ENCODE peak calls at places on chromosomes 12 and 14, in eight cellular contexts. C, N, L, U, T, X, B and D are unnamed samples.

GRCh38 chr14:32022525-32022924 is 54.6 kb upstream of the ARHGAP5 start:
- DNase-seq in C (no peak), N (no peak), L (no peak), U (no peak), T (no peak), X (no peak), B (no peak), D (peak; percentile 26)

GRCh38 chr12:49138587-49138986 is 7.4 kb upstream of the TUBA1B start:
- DNase-seq in C (no peak), N (peak; percentile 16), L (no peak), U (no peak), T (no peak), X (no peak), B (no peak), D (no peak)

GRCh38 chr14:99209409-99209808 is 62.6 kb downstream of the BCL11B start:
- DNase-seq in C (no peak), N (no peak), L (no peak), U (no peak), T (no peak), X (no peak), B (no peak), D (no peak)

GRCh38 chr12:93519859-93520258 is 52.5 kb downstream of the MRPL42 start:
- DNase-seq in C (no peak), N (no peak), L (no peak), U (no peak), T (no peak), X (no peak), B (no peak), D (no peak)

GRCh38 chr12:12563529-12563928 is 866 bp upstream of the DUSP16 start:
- DNase-seq in C (no peak), N (peak; percentile 40), L (peak; percentile 60), U (no peak), T (no peak), X (no peak), B (no peak), D (peak; percentile 46)

GRCh38 chr12:22518998-22519397 is 25.3 kb downstream of the C2CD5 start:
- DNase-seq in C (no peak), N (peak; percentile 60), L (peak; percentile 34), U (no peak), T (no peak), X (no peak), B (no peak), D (no peak)

GRCh38 chr14:95460647-95461478 is 55.6 kb downstream of the SYNE3 start:
- DNase-seq in C (no peak), N (peak; percentile 63), L (peak; percentile 80), U (peak; percentile 76), T (no peak), X (no peak), B (no peak), D (peak; percentile 79)

GRCh38 chr12:131223791-131224567 is 270.3 kb downstream of the ADGRD1 start:
- DNase-seq in C (no peak), N (no peak), L (no peak), U (peak; percentile 74), T (no peak), X (no peak), B (no peak), D (no peak)

GRCh38 chr12:101727098-101727497 is 12.2 kb downstream of the SYCP3 start:
- DNase-seq in C (no peak), N (no peak), L (peak; percentile 22), U (no peak), T (no peak), X (no peak), B (no peak), D (no peak)

GRCh38 chr14:78245238-78245637 is 75.1 kb downstream of the NRXN3 start:
- DNase-seq in C (no peak), N (no peak), L (no peak), U (no peak), T (no peak), X (no peak), B (no peak), D (no peak)
- H3K4me3 ChIP-seq in C (no peak overlapping the region), N (no peak overlapping the region), L (no peak overlapping the region), U (no peak overlapping the region), T (no peak overlapping the region), X (no peak overlapping the region), B (no peak overlapping the region), D (no peak overlapping the region)

GRCh38 chr14:21039059-21039422 is 3.1 kb upstream of the RNASE7 start:
- DNase-seq in C (no peak), N (peak; percentile 68), L (peak; percentile 61), U (peak; percentile 87), T (no peak), X (no peak), B (peak; percentile 88), D (peak; percentile 50)
- H3K4me3 ChIP-seq in C (no peak overlapping the region), N (no peak overlapping the region), L (no peak overlapping the region), U (peak overlapping the region; percentile 7), T (no peak overlapping the region), X (no peak overlapping the region), B (peak overlapping the region; percentile 48), D (no peak overlapping the region)

DNA sequence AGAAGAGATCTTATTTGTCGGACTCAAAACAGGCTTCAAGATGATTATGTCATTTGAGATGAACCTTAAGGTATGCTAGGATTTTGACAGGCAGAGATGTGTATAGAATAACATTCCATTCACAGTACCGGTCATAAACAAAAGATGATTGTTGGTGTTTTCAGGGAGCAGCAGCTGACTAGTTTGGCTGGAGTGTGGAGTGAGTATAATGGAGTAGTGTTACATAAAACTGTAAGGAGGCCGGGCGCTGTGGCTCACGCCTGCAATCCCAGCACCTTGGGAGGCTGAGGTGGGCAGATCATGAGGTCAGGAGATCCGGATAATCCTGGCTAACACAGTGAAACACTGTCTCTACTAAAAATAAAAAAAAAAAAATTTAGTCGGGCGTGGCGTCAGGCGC is 23.9 kb downstream of the SERPINA10 start:
- DNase-seq in C (no peak), N (no peak), L (no peak), U (no peak), T (no peak), X (no peak), B (no peak), D (no peak)
- H3K4me3 ChIP-seq in C (no peak overlapping the region), N (no peak overlapping the region), L (no peak overlapping the region), U (no peak overlapping the region), T (no peak overlapping the region), X (no peak overlapping the region), B (no peak overlapping the region), D (no peak overlapping the region)

GRCh38 chr14:50395448-50395847 is 1.2 kb downstream of the CDKL1 start:
- DNase-seq in C (no peak), N (no peak), L (no peak), U (no peak), T (no peak), X (no peak), B (no peak), D (no peak)
- H3K4me3 ChIP-seq in C (no peak overlapping the region), N (peak overlapping the region; percentile 63), L (peak overlapping the region; percentile 74), U (peak overlapping the region; percentile 90), T (no peak overlapping the region), X (no peak overlapping the region), B (peak overlapping the region; percentile 80), D (no peak overlapping the region)

GRCh38 chr12:124420972-124421674 is 126.2 kb downstream of the RFLNA start:
- DNase-seq in C (no peak), N (no peak), L (no peak), U (no peak), T (no peak), X (no peak), B (peak; percentile 66), D (no peak)

GRCh38 chr12:124423683-124424515 is 129.0 kb downstream of the RFLNA start:
- DNase-seq in C (no peak), N (no peak), L (no peak), U (no peak), T (no peak), X (no peak), B (no peak), D (no peak)

GRCh38 chr12:124420041-124420765 is 125.3 kb downstream of the RFLNA start:
- DNase-seq in C (no peak), N (no peak), L (no peak), U (no peak), T (no peak), X (no peak), B (no peak), D (no peak)

GRCh38 chr12:124422570-124423523 is 128.0 kb downstream of the RFLNA start:
- DNase-seq in C (no peak), N (peak; percentile 87), L (peak; percentile 97), U (peak; percentile 99), T (no peak), X (no peak), B (peak; percentile 95), D (peak; percentile 83)

GRCh38 chr12:124422142-124422569 is 127.3 kb downstream of the RFLNA start:
- DNase-seq in C (no peak), N (no peak), L (no peak), U (peak; percentile 93), T (no peak), X (no peak), B (no peak), D (peak; percentile 54)
- H3K4me3 ChIP-seq in C (no peak overlapping the region), N (no peak overlapping the region), L (peak overlapping the region; percentile 19), U (no peak overlapping the region), T (no peak overlapping the region), X (no peak overlapping the region), B (peak overlapping the region; percentile 53), D (peak overlapping the region; percentile 11)

DNA sequence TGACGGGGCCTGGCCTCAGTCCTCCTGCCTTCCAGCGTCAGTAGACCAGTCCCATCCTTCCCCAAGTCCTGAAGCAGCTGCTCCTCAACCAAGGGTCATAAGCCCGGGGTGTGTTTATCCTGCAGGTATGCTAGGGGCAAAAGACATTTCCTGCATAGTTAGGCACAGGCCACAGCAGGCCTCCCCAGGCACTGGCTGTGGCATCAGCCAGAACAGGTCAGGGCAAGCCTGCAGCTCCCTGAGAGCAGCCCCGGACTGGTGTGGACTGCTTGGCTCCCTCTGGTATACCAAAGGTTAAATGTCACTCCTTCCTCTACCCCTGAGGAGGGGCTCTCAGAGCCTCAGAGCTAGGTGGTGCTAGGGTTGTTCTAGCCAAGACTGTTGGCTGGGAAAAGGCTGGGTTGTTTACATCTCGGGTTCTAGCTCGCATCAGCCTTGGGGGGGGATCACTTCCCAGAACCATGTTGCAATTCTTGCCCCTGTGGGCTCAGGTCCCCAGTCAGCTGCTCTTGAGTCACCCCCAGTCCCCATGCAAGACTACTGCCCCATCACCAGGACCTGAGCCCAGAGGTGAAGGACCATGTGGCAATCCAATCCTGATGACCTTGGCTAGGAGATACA is 2.9 kb downstream of the MMP14 start:
- DNase-seq in C (no peak), N (peak; percentile 69), L (no peak), U (no peak), T (no peak), X (no peak), B (no peak), D (peak; percentile 90)
- H3K4me3 ChIP-seq in C (no peak overlapping the region), N (peak overlapping the region; percentile 97), L (peak overlapping the region; percentile 94), U (peak overlapping the region; percentile 85), T (no peak overlapping the region), X (no peak overlapping the region), B (peak overlapping the region; percentile 87), D (peak overlapping the region; percentile 68)